ENCODE peak calls at places on chromosomes 3 and 15, in seven cellular contexts. R is psoas muscle; D is CD4-positive, CD25-positive, alpha-beta regulatory T cell; C is PC-3; X is cardiac muscle cell; Y is mammary epithelial cell; P is pancreas. B is an unnamed sample. For H3K4me1, the result is how much of the 10 kb centered on the place peaks cover.

GRCh38 chr3:133855772-133856171 is 39.9 kb downstream of the RAB6B start:
- DNase-seq in R (no peak), D (no peak), C (no peak), X (peak), Y (no peak), P (no peak), B (no peak)

GRCh38 chr3:21542656-21543379 is 208.2 kb downstream of the ZNF385D start:
- DNase-seq in R (no peak), D (no peak), C (no peak), X (no peak), Y (no peak), P (no peak), B (no peak)

GRCh38 chr3:104909721-104910120 is 457.0 kb upstream of the ALCAM start:
- DNase-seq in R (no peak), D (no peak), C (peak), X (peak), Y (no peak), P (no peak), B (no peak)

GRCh38 chr15:63938486-63939061 is 104.8 kb upstream of the HERC1 start:
- DNase-seq in R (no peak), D (peak), C (no peak), X (peak), Y (no peak), P (no peak), B (no peak)

GRCh38 chr15:67063689-67064606 is 1.5 kb upstream of the SMAD3 start:
- DNase-seq in R (peak), D (no peak), C (no peak), X (no peak), Y (no peak), P (peak), B (peak)

GRCh38 chr3:31610700-31611275 is 78.1 kb downstream of the STT3B start:
- DNase-seq in R (no peak), D (no peak), C (peak), X (peak), Y (peak), P (no peak), B (no peak)

GRCh38 chr3:122977645-122978466 is 49.7 kb downstream of the SEMA5B start:
- DNase-seq in R (no peak), D (no peak), C (peak), X (peak), Y (peak), P (no peak), B (peak)

GRCh38 chr3:172074027-172074426 is 34.6 kb downstream of the FNDC3B start:
- DNase-seq in R (no peak), D (no peak), C (no peak), X (no peak), Y (no peak), P (no peak), B (no peak)

GRCh38 chr3:122784436-122784835 is 9.2 kb downstream of the HSPBAP1 start:
- DNase-seq in R (no peak), D (no peak), C (peak), X (peak), Y (peak), P (no peak), B (no peak)

DNA sequence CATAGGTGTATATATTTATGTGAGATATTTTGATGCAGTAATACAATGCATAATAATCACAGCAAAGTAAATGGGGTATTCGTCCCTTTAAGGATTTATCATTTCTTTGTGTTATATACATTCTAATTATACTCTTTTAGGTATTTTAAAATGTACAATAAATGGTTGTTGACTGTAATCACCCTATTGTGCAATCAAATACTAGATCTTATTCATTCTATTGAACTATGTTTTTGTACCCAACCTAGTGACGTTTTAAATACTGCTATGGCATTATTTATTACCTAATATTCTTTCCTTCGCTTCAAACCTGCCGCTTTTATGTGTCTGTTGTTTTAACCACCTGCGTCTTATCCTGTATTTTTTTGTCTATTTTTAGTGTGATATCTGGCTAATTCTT is 132.4 kb downstream of the ADAMTSL3 start:
- DNase-seq in R (no peak), D (no peak), C (no peak), X (no peak), Y (no peak), P (no peak), B (no peak)
- H3K4me1 ChIP-seq in R (under half), D (under half), C (under half), X (under half), Y (under half), P (under half), B (under half)

DNA sequence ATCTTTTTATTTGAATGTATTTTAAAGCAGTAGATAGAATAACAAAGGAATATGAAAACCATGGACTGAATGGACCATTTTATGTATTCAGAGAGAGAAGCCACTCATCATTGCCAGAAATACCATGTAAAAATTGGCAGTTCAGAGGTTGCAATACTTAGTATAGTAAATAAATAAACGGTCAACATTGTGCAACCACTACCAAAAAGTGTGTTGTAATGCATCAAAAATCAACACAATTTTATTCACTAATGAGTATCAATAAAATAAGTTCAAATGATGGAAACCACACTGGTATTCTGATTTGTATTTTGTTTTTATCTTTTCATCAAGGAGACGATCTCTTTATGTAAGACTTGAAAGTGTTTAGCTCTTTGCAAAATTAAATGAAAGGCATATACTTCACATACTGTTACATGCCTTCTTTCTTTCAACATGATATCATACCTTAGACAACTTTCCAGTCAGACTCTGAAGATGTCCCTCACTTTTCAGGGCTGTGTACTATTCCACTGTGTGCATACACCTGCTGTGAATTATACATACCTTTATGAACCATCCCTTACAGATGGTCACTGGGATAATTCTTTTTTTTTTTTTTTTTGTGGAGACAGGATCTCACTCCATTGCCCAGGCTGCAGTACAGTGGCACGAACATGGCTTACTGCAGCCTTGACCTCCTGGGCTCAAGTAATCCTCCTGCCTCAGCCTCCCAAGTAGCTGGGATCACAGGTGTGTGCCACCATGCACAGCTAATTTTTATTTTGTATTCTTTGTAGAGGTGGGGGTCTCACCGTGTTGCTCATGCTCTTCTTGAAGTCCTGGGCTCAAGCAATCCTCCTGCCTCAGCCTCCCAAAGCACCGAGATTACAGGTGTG is 40.3 kb downstream of the CCK start:
- DNase-seq in R (no peak), D (no peak), C (no peak), X (no peak), Y (no peak), P (no peak), B (no peak)
- H3K27ac ChIP-seq in R (peak), D (no peak), C (no peak), X (no peak), Y (no peak), P (no peak), B (no peak)

GRCh38 chr15:78479650-78480049 is 27.7 kb upstream of the HYKK start:
- DNase-seq in R (no peak), D (no peak), C (no peak), X (no peak), Y (no peak), P (no peak), B (no peak)
- H3K4me1 ChIP-seq in R (under half), D (under half), C (under half), X (under half), Y (under half), P (under half), B (under half)

DNA sequence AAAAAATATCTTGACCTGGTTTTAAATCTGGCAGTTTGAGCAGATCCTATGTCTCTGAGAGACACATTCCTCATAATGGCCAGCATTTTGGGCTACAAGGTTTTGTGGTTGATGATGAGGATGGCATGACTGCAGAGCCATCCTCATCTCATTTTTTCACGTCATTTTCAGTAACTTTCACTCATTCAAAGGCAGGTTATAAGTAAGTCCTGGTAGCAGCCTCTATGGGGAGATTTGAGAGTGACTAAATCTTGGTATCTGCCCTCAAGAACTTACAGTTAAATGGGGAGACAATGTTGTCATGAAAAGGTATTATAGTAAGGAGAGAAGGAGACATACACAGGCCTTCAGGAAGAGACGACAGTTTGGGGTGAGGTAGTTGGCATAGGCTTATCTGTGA is 14.5 kb downstream of the TIGIT start:
- DNase-seq in R (no peak), D (no peak), C (no peak), X (no peak), Y (no peak), P (no peak), B (no peak)
- H3K27ac ChIP-seq in R (no peak), D (peak), C (no peak), X (no peak), Y (no peak), P (no peak), B (no peak)

GRCh38 chr15:70268698-70269251 is 171.1 kb upstream of the TLE3 start:
- DNase-seq in R (no peak), D (no peak), C (no peak), X (no peak), Y (no peak), P (no peak), B (no peak)
- H3K4me1 ChIP-seq in R (under half), D (under half), C (under half), X (under half), Y (under half), P (under half), B (half or more)

GRCh38 chr15:80436511-80437307 is 32.5 kb downstream of the ARNT2 start:
- DNase-seq in R (no peak), D (no peak), C (peak), X (no peak), Y (peak), P (no peak), B (no peak)
- H3K27ac ChIP-seq in R (no peak), D (no peak), C (peak), X (no peak), Y (peak), P (peak), B (no peak)

GRCh38 chr3:186966406-186966805 is 36.1 kb downstream of the ST6GAL1 start:
- DNase-seq in R (no peak), D (no peak), C (no peak), X (no peak), Y (no peak), P (no peak), B (no peak)
- H3K4me1 ChIP-seq in R (under half), D (under half), C (under half), X (under half), Y (under half), P (under half), B (under half)

GRCh38 chr15:56049577-56049976 is 56.2 kb upstream of the NEDD4 start:
- DNase-seq in R (no peak), D (no peak), C (no peak), X (no peak), Y (no peak), P (no peak), B (no peak)
- H3K27ac ChIP-seq in R (no peak), D (no peak), C (no peak), X (no peak), Y (no peak), P (no peak), B (no peak)

DNA sequence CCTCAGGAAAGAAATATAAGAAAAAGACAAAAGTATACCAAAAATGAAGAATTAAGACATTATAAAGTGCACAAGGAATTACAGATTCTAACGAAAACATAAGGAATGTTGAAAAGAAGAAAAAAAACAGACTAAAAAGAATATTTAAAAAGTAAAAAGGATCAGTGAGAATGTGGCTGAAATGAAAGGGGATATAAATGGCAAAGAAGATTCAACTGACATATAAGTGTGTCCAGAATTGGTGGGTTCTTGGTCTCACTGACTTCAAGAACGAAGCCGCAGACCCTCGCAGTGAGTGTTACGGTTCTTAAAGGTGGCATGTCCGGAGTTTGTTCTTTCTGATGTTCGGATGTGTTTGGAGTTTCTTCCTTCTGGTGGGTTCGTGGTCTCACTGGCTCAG is 44.8 kb downstream of the DCBLD2 start:
- DNase-seq in R (no peak), D (no peak), C (no peak), X (no peak), Y (no peak), P (no peak), B (no peak)
- H3K4me1 ChIP-seq in R (under half), D (under half), C (under half), X (under half), Y (under half), P (under half), B (under half)

GRCh38 chr3:118986734-118987133 is 47.9 kb downstream of the IGSF11 start:
- DNase-seq in R (no peak), D (no peak), C (no peak), X (no peak), Y (no peak), P (no peak), B (no peak)
- H3K27ac ChIP-seq in R (no peak), D (no peak), C (no peak), X (no peak), Y (no peak), P (peak), B (no peak)